ENCODE peak calls at places on chromosomes 11 and 22, in four cellular contexts. Z, L, Y and V are unnamed samples.

GRCh38 chr22:35397095-35397904 is 2.6 kb upstream of the MCM5 start:
- DNase-seq in Z (peak), Y (no peak), L (no peak), V (peak)

GRCh38 chr11:114166897-114167323 is 107.4 kb downstream of the ZBTB16 start:
- DNase-seq in Y (no peak), L (peak), Z (no peak), V (peak)

GRCh38 chr11:78657968-78658839 is 83.5 kb upstream of the NARS2 start:
- DNase-seq in L (peak), Z (no peak), Y (no peak), V (no peak)

GRCh38 chr11:126392638-126393023 is 37.1 kb downstream of the ST3GAL4 start:
- DNase-seq in L (no peak), Y (no peak), Z (no peak), V (no peak)

GRCh38 chr22:40510965-40511364 is 125.6 kb downstream of the MRTFA start:
- DNase-seq in Z (no peak), Y (no peak), L (no peak), V (no peak)

GRCh38 chr11:8587915-8588314 is 6.1 kb downstream of the STK33 start:
- DNase-seq in L (no peak), Z (no peak), Y (no peak), V (no peak)

GRCh38 chr22:24402460-24403192 is 24.8 kb upstream of the ADORA2A start:
- DNase-seq in Z (peak), Y (no peak), L (peak), V (peak)

GRCh38 chr11:109112748-109113378 is 309.1 kb upstream of the C11orf87 start:
- DNase-seq in Y (no peak), L (no peak), Z (peak), V (no peak)

GRCh38 chr11:35288817-35289541 is 130.4 kb downstream of the SLC1A2 start:
- DNase-seq in Z (no peak), L (no peak), Y (no peak), V (peak)

GRCh38 chr11:9875862-9876261 is 212.0 kb downstream of the SWAP70 start:
- DNase-seq in Z (no peak), Y (no peak), L (no peak), V (no peak)

GRCh38 chr22:50119768-50120251 is 30.0 kb downstream of the MOV10L1 start:
- DNase-seq in Z (no peak), L (no peak), Y (no peak), V (peak)

GRCh38 chr22:49633010-49633324 is 194.7 kb downstream of the BRD1 start:
- DNase-seq in Z (no peak), L (no peak), Y (no peak), V (no peak)

GRCh38 chr11:102911758-102912481 is 37.1 kb upstream of the MMP12 start:
- DNase-seq in Y (no peak), Z (no peak), L (no peak), V (no peak)

GRCh38 chr11:108224908-108225786 is 2.3 kb downstream of the ATM start:
- DNase-seq in Y (no peak), L (no peak), Z (no peak), V (no peak)

GRCh38 chr22:24847490-24847889 is 41.5 kb downstream of the SGSM1 start:
- DNase-seq in Z (no peak), L (no peak), Y (no peak), V (no peak)

GRCh38 chr11:131656839-131657211 is 286.4 kb downstream of the NTM start:
- DNase-seq in Z (no peak), Y (no peak), L (no peak), V (no peak)

GRCh38 chr22:43883012-43883661 is 8.7 kb downstream of the PNPLA5 start:
- DNase-seq in Y (peak), Z (peak), L (peak), V (peak)

GRCh38 chr11:15618583-15619032 is 503.9 kb downstream of the INSC start:
- DNase-seq in Y (no peak), Z (no peak), L (no peak), V (no peak)

GRCh38 chr11:61820174-61820573 is 3.4 kb upstream of the FADS1 start:
- DNase-seq in L (no peak), Y (no peak), Z (no peak), V (no peak)

GRCh38 chr11:40432358-40432757 is 1027.1 kb downstream of the LRRC4C start:
- DNase-seq in Z (no peak), Y (no peak), L (no peak), V (no peak)

GRCh38 chr11:84817998-84818397 is 809.1 kb downstream of the DLG2 start:
- DNase-seq in L (no peak), Y (no peak), Z (no peak), V (peak)

GRCh38 chr11:369336-370018 is at the start of gene B4GALNT4:
- DNase-seq in Z (no peak), Y (peak), L (no peak), V (peak)

GRCh38 chr11:26247340-26247739 is 84.6 kb upstream of the ANO3 start:
- DNase-seq in Y (no peak), Z (no peak), L (no peak), V (peak)

GRCh38 chr11:70467196-70468085 is 69.1 kb downstream of the CTTN start:
- DNase-seq in Y (peak), L (peak), Z (peak), V (peak)

GRCh38 chr11:111925953-111926352 is 7.2 kb downstream of the C11orf52 start:
- DNase-seq in Y (no peak), Z (peak), L (no peak), V (no peak)

GRCh38 chr11:126111458-126112116 is 48.9 kb upstream of the CDON start:
- DNase-seq in Y (no peak), L (no peak), Z (no peak), V (no peak)

GRCh38 chr11:34407121-34407813 is 31.5 kb upstream of the CAT start:
- DNase-seq in L (peak), Y (no peak), Z (peak), V (no peak)

GRCh38 chr22:18064636-18065035 is 13.2 kb upstream of the PEX26 start:
- DNase-seq in Z (no peak), L (no peak), Y (no peak), V (no peak)

GRCh38 chr11:36360318-36360717 is 64.2 kb downstream of the PRR5L start:
- DNase-seq in Y (no peak), L (no peak), Z (no peak), V (no peak)

GRCh38 chr11:36361901-36362391 is 65.9 kb downstream of the PRR5L start:
- DNase-seq in Y (no peak), L (no peak), Z (no peak), V (peak)

GRCh38 chr11:36361472-36361871 is 65.4 kb downstream of the PRR5L start:
- DNase-seq in Z (no peak), L (no peak), Y (no peak), V (no peak)

GRCh38 chr11:36362902-36363301 is 66.8 kb downstream of the PRR5L start:
- DNase-seq in L (no peak), Z (no peak), Y (no peak), V (peak)

DNA sequence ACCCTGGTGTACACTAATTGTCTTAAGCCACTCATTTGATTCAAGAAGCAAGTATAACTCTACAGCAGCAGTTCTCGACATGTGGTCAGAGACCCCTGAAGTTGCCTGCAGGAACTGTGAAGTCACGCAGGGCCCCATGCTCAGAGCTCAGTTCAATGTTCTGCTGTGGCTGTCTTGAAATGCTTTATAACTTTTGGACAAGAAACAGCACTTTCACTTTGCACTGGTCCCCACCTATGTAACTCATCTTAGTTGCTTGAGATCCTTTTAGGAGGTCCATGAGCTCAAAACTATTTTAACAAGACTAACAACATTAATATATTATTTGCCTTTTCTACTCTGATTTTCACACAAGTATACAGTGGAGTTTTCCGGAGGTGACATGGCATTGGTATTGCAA is 64.7 kb downstream of the PRR5L start:
- DNase-seq in L (no peak), Z (no peak), Y (no peak), V (peak)
- H3K4me3 ChIP-seq in L (no peak), Z (no peak), Y (no peak), V (no peak)

GRCh38 chr22:26669060-26669481 is 11.7 kb downstream of the MIAT start:
- DNase-seq in Y (peak), L (no peak), Z (peak), V (peak)
- TF ChIP-seq CTCF in Y (peak), L (no peak), Z (peak), V (peak)

GRCh38 chr11:67671211-67671520 is 3.3 kb downstream of the ALDH3B2 start:
- DNase-seq in Z (no peak), Y (no peak), L (no peak), V (no peak)
- H3K4me3 ChIP-seq in Z (no peak), Y (no peak), L (no peak), V (no peak)

GRCh38 chr22:21919526-21920307 is 32.9 kb downstream of the PPM1F start:
- DNase-seq in Y (no peak), Z (no peak), L (peak), V (no peak)
- TF ChIP-seq CTCF in Y (no peak), Z (no peak), L (no peak), V (no peak)

GRCh38 chr11:73126804-73127480 is 15.2 kb downstream of the FCHSD2 start:
- DNase-seq in Y (no peak), L (no peak), Z (no peak), V (peak)
- H3K4me3 ChIP-seq in Y (no peak), L (no peak), Z (no peak), V (no peak)

GRCh38 chr11:67468835-67469811 is at the start of gene TMEM134:
- DNase-seq in Z (peak), Y (peak), L (peak), V (peak)
- TF ChIP-seq CTCF in Z (no peak), Y (peak), L (no peak), V (peak)

DNA sequence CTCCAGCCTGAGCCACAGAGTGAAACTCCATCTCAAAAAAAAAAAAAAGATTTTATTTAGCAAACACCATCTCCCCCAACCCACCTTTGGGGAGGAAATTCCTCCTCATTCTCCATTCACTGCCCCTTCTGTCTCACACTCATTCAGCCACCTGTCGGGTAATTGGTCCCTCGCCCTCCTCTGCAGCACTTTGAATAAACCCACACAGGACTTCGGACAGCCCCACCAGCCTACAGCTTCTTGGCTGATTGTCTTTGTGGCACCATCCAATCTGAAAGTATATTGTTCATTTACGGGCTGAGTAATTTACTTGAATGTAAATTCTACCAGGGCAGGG is 7.5 kb upstream of the GGA1 start:
- DNase-seq in Y (no peak), Z (no peak), L (no peak), V (no peak)
- H3K4me3 ChIP-seq in Y (no peak), Z (peak), L (no peak), V (no peak)